ENCODE peak calls at places on chromosomes 2 and 18, in eight cellular contexts. B is stimulated activated CD4-positive, alpha-beta T cell treated with anti-CD3 and anti-CD28 coated beads, Interleukin-4, amount 100 ng/mL, for 1 hour; H is fibroblast of mammary gland; S is heart right ventricle; X is left ventricle myocardium superior; L is adrenal gland; J is hippocampal formation; A is HCT116. O is an unnamed sample.

GRCh38 chr2:240442891-240443715 is 7.6 kb downstream of the GPC1 start:
- DNase-seq in B (no peak), L (no peak), X (no peak), J (no peak), A (no peak), H (no peak), S (no peak), O (no peak)

GRCh38 chr18:34773961-34774754 is 64.1 kb downstream of the DTNA start:
- DNase-seq in A (no peak), X (peak; percentile 71), H (peak; percentile 60), J (peak; percentile 46), B (no peak), S (peak; percentile 38), L (peak; percentile 59), O (peak; percentile 18)

GRCh38 chr2:215851091-215851490 is 162.3 kb downstream of the MREG start:
- DNase-seq in J (no peak), H (peak; percentile 61), A (no peak), X (no peak), B (no peak), S (no peak), L (no peak), O (no peak)

GRCh38 chr2:37648316-37649011 is 23.0 kb downstream of the CDC42EP3 start:
- DNase-seq in S (peak; percentile 49), B (peak; percentile 27), L (peak; percentile 34), A (no peak), X (peak; percentile 84), J (no peak), H (no peak), O (no peak)

GRCh38 chr2:235515364-235515742 is 21.5 kb downstream of the AGAP1 start:
- DNase-seq in B (no peak), S (no peak), L (no peak), A (no peak), X (no peak), H (no peak), J (no peak), O (no peak)

GRCh38 chr2:28292491-28292890 is 100.2 kb upstream of the FOSL2 start:
- DNase-seq in X (no peak), S (no peak), L (no peak), B (no peak), J (no peak), H (peak; percentile 73), A (no peak), O (no peak)

GRCh38 chr2:67581751-67582150 is 184.6 kb downstream of the ETAA1 start:
- DNase-seq in J (no peak), L (no peak), H (no peak), S (no peak), B (no peak), X (no peak), A (no peak), O (no peak)

GRCh38 chr2:12965540-12966269 is 249.0 kb downstream of the TRIB2 start:
- DNase-seq in H (peak; percentile 77), J (peak; percentile 7), B (no peak), L (no peak), X (no peak), A (no peak), S (no peak), O (no peak)

GRCh38 chr18:29501952-29502351 is 1325.0 kb upstream of the CDH2 start:
- DNase-seq in A (no peak), H (peak; percentile 90), J (no peak), B (no peak), L (no peak), X (no peak), S (no peak), O (peak; percentile 10)

GRCh38 chr2:24164416-24164973 is 10.4 kb upstream of the FAM228A start:
- DNase-seq in L (no peak), A (peak; percentile 22), S (no peak), J (no peak), H (peak; percentile 36), B (peak; percentile 38), X (peak; percentile 44), O (no peak)

GRCh38 chr2:138071720-138072719 is 107.7 kb downstream of the HNMT start:
- DNase-seq in B (no peak), J (peak; percentile 37), X (no peak), S (no peak), L (no peak), H (no peak), A (no peak), O (peak; percentile 94)

O was measured in Caki2.